ENCODE peak calls at places on chromosomes 13 and 19, in six cellular contexts. One of them, this sample, is unnamed.

GRCh38 chr19:53652476-53652875 is 20.7 kb downstream of the DPRX start:
- DNase-seq in fibroblast of lung: no peak
- DNase-seq in breast epithelium: no peak
- DNase-seq in spleen: no peak
- DNase-seq in thoracic aorta: no peak
- DNase-seq in gastrocnemius medialis: no peak
- DNase-seq in this sample: no peak

GRCh38 chr13:28754698-28755545 is 36.2 kb upstream of the SLC46A3 start:
- DNase-seq in breast epithelium: no peak
- DNase-seq in spleen: peak; percentile 77
- DNase-seq in thoracic aorta: no peak
- DNase-seq in fibroblast of lung: no peak
- DNase-seq in gastrocnemius medialis: no peak
- DNase-seq in this sample: no peak

GRCh38 chr13:78596701-78597550 is 6.4 kb downstream of the POU4F1 start:
- DNase-seq in fibroblast of lung: no peak
- DNase-seq in gastrocnemius medialis: no peak
- DNase-seq in breast epithelium: no peak
- DNase-seq in thoracic aorta: no peak
- DNase-seq in spleen: no peak
- DNase-seq in this sample: no peak

GRCh38 chr13:30805603-30806011 is 70.3 kb downstream of the ALOX5AP start:
- DNase-seq in breast epithelium: peak; percentile 94
- DNase-seq in gastrocnemius medialis: no peak
- DNase-seq in spleen: no peak
- DNase-seq in fibroblast of lung: peak; percentile 77
- DNase-seq in thoracic aorta: no peak
- DNase-seq in this sample: peak; percentile 11

GRCh38 chr19:40283414-40284250 is 1.5 kb downstream of the AKT2 start:
- DNase-seq in thoracic aorta: no peak
- DNase-seq in gastrocnemius medialis: no peak
- DNase-seq in spleen: peak; percentile 59
- DNase-seq in breast epithelium: no peak
- DNase-seq in fibroblast of lung: no peak
- DNase-seq in this sample: no peak

GRCh38 chr19:43423779-43424178 is 9.1 kb downstream of the TEX101 start:
- DNase-seq in gastrocnemius medialis: no peak
- DNase-seq in thoracic aorta: no peak
- DNase-seq in fibroblast of lung: no peak
- DNase-seq in spleen: no peak
- DNase-seq in breast epithelium: no peak
- DNase-seq in this sample: no peak

GRCh38 chr19:5934779-5935472 is 20.9 kb downstream of the CAPS start:
- DNase-seq in spleen: no peak
- DNase-seq in breast epithelium: no peak
- DNase-seq in thoracic aorta: no peak
- DNase-seq in gastrocnemius medialis: no peak
- DNase-seq in fibroblast of lung: peak; percentile 47
- DNase-seq in this sample: no peak

GRCh38 chr13:96636310-96636709 is 358.0 kb downstream of the OXGR1 start:
- DNase-seq in breast epithelium: no peak
- DNase-seq in fibroblast of lung: no peak
- DNase-seq in gastrocnemius medialis: no peak
- DNase-seq in spleen: no peak
- DNase-seq in thoracic aorta: no peak
- DNase-seq in this sample: no peak

GRCh38 chr13:56198350-56198749 is 942.4 kb upstream of the PRR20A start:
- DNase-seq in thoracic aorta: no peak
- DNase-seq in gastrocnemius medialis: no peak
- DNase-seq in breast epithelium: no peak
- DNase-seq in fibroblast of lung: no peak
- DNase-seq in spleen: no peak
- DNase-seq in this sample: no peak

GRCh38 chr19:49390131-49390977 is 2.3 kb downstream of the KASH5 start:
- DNase-seq in spleen: no peak
- DNase-seq in thoracic aorta: no peak
- DNase-seq in breast epithelium: no peak
- DNase-seq in fibroblast of lung: no peak
- DNase-seq in gastrocnemius medialis: no peak
- DNase-seq in this sample: no peak

GRCh38 chr19:31277516-31277915 is 71.7 kb downstream of the TSHZ3 start:
- DNase-seq in thoracic aorta: no peak
- DNase-seq in breast epithelium: no peak
- DNase-seq in fibroblast of lung: no peak
- DNase-seq in spleen: peak; percentile 61
- DNase-seq in gastrocnemius medialis: no peak
- DNase-seq in this sample: no peak

GRCh38 chr13:67076378-67076777 is 153.8 kb downstream of the PCDH9 start:
- DNase-seq in fibroblast of lung: peak; percentile 62
- DNase-seq in thoracic aorta: no peak
- DNase-seq in gastrocnemius medialis: no peak
- DNase-seq in breast epithelium: no peak
- DNase-seq in spleen: no peak
- DNase-seq in this sample: no peak

GRCh38 chr13:25927966-25928365 is 123.8 kb downstream of the SHISA2 start:
- DNase-seq in thoracic aorta: no peak
- DNase-seq in spleen: no peak
- DNase-seq in fibroblast of lung: peak; percentile 24
- DNase-seq in gastrocnemius medialis: no peak
- DNase-seq in breast epithelium: no peak
- DNase-seq in this sample: no peak

GRCh38 chr13:63088226-63088625 is 1672.6 kb upstream of the PCDH20 start:
- DNase-seq in gastrocnemius medialis: no peak
- DNase-seq in fibroblast of lung: peak; percentile 68
- DNase-seq in spleen: no peak
- DNase-seq in thoracic aorta: no peak
- DNase-seq in breast epithelium: no peak
- DNase-seq in this sample: no peak

GRCh38 chr13:76852991-76853390 is 33.2 kb downstream of the KCTD12 start:
- DNase-seq in thoracic aorta: no peak
- DNase-seq in spleen: no peak
- DNase-seq in gastrocnemius medialis: no peak
- DNase-seq in breast epithelium: peak; percentile 48
- DNase-seq in fibroblast of lung: peak; percentile 89
- DNase-seq in this sample: no peak

GRCh38 chr19:33366917-33367316 is 6.6 kb upstream of the CEBPG start:
- DNase-seq in breast epithelium: no peak
- DNase-seq in thoracic aorta: no peak
- DNase-seq in spleen: no peak
- DNase-seq in fibroblast of lung: no peak
- DNase-seq in gastrocnemius medialis: no peak
- DNase-seq in this sample: no peak

GRCh38 chr13:20814224-20814910 is 40.6 kb upstream of the EEF1AKMT1 start:
- DNase-seq in thoracic aorta: peak; percentile 69
- DNase-seq in fibroblast of lung: peak; percentile 95
- DNase-seq in spleen: no peak
- DNase-seq in breast epithelium: peak; percentile 61
- DNase-seq in gastrocnemius medialis: peak; percentile 95
- DNase-seq in this sample: peak; percentile 10

GRCh38 chr19:9962623-9963290 is 26.4 kb upstream of the OLFM2 start:
- DNase-seq in gastrocnemius medialis: no peak
- DNase-seq in thoracic aorta: no peak
- DNase-seq in fibroblast of lung: no peak
- DNase-seq in breast epithelium: no peak
- DNase-seq in spleen: no peak
- DNase-seq in this sample: no peak

GRCh38 chr19:49533551-49534488 is 6.0 kb downstream of the RCN3 start:
- DNase-seq in fibroblast of lung: peak; percentile 54
- DNase-seq in gastrocnemius medialis: peak; percentile 68
- DNase-seq in spleen: peak; percentile 94
- DNase-seq in thoracic aorta: no peak
- DNase-seq in breast epithelium: peak; percentile 63
- DNase-seq in this sample: peak; percentile 53

GRCh38 chr13:62209539-62209938 is 793.9 kb upstream of the PCDH20 start:
- DNase-seq in spleen: no peak
- DNase-seq in fibroblast of lung: no peak
- DNase-seq in breast epithelium: no peak
- DNase-seq in gastrocnemius medialis: no peak
- DNase-seq in thoracic aorta: no peak
- DNase-seq in this sample: no peak

GRCh38 chr13:98460519-98460918 is 116.4 kb downstream of the STK24 start:
- DNase-seq in fibroblast of lung: no peak
- DNase-seq in spleen: no peak
- DNase-seq in thoracic aorta: no peak
- DNase-seq in gastrocnemius medialis: no peak
- DNase-seq in breast epithelium: no peak
- DNase-seq in this sample: peak; percentile 60

DNA sequence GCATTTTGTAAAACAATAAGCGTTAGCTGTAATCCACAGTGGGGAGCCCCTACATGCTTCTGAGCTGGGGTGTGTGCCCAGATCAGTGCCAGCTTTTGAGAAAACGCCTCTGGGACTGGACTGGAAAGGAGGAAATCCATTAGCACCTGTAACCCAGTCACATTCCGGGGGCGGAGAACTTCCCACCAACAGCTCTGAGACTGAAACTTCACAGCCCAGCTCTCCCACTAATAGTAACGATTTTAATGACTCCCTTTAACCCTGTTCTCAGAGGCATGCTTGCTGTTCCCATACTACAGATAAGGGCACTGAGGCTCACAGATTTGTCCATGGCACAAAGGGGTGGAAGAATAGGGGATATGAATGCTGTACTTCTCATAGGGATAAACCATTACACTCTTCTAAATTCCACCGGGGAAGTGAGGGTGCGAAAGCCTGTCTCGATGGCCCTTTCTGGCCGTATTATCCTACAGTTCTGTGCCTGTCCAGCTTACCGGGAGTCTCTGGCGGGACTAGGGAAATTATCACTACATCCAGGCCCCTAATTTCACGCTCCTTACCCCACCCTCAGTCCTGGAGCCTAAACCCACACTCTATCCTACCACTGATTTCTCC is 815 bp downstream of the FBXO46 start:
- DNase-seq in spleen: no peak
- DNase-seq in thoracic aorta: no peak
- DNase-seq in gastrocnemius medialis: no peak
- DNase-seq in breast epithelium: no peak
- DNase-seq in fibroblast of lung: no peak
- DNase-seq in this sample: no peak
- H3K27ac ChIP-seq in spleen: peak overlapping the region; percentile 82
- H3K27ac ChIP-seq in thoracic aorta: no peak overlapping the region
- H3K27ac ChIP-seq in gastrocnemius medialis: peak overlapping the region; percentile 90
- H3K27ac ChIP-seq in breast epithelium: peak overlapping the region; percentile 91
- H3K27ac ChIP-seq in fibroblast of lung: peak overlapping the region; percentile 56
- H3K27ac ChIP-seq in this sample: no peak overlapping the region

GRCh38 chr19:58380037-58380735 is 644 bp downstream of the ZNF837 start:
- DNase-seq in spleen: no peak
- DNase-seq in breast epithelium: no peak
- DNase-seq in gastrocnemius medialis: no peak
- DNase-seq in thoracic aorta: no peak
- DNase-seq in fibroblast of lung: no peak
- DNase-seq in this sample: no peak
- TF ChIP-seq CTCF in spleen: no peak
- TF ChIP-seq CTCF in breast epithelium: no peak
- TF ChIP-seq CTCF in gastrocnemius medialis: no peak
- TF ChIP-seq CTCF in thoracic aorta: no peak
- TF ChIP-seq CTCF in fibroblast of lung: no peak
- TF ChIP-seq CTCF in this sample: peak; percentile 19

GRCh38 chr19:3981736-3982681 is 3.3 kb downstream of the EEF2 start:
- DNase-seq in breast epithelium: peak; percentile 24
- DNase-seq in thoracic aorta: no peak
- DNase-seq in spleen: peak; percentile 71
- DNase-seq in fibroblast of lung: no peak
- DNase-seq in gastrocnemius medialis: no peak
- DNase-seq in this sample: no peak

GRCh38 chr19:3983936-3984583 is 1.2 kb downstream of the EEF2 start:
- DNase-seq in spleen: peak; percentile 87
- DNase-seq in gastrocnemius medialis: peak; percentile 79
- DNase-seq in breast epithelium: peak; percentile 47
- DNase-seq in fibroblast of lung: peak; percentile 36
- DNase-seq in thoracic aorta: no peak
- DNase-seq in this sample: no peak

GRCh38 chr19:3983542-3983914 is 1.7 kb downstream of the EEF2 start:
- DNase-seq in fibroblast of lung: no peak
- DNase-seq in breast epithelium: peak; percentile 17
- DNase-seq in spleen: no peak
- DNase-seq in gastrocnemius medialis: no peak
- DNase-seq in thoracic aorta: no peak
- DNase-seq in this sample: no peak

GRCh38 chr19:3981373-3981735 is 3.9 kb downstream of the EEF2 start:
- DNase-seq in spleen: no peak
- DNase-seq in fibroblast of lung: no peak
- DNase-seq in breast epithelium: peak; percentile 17
- DNase-seq in thoracic aorta: no peak
- DNase-seq in gastrocnemius medialis: no peak
- DNase-seq in this sample: no peak

DNA sequence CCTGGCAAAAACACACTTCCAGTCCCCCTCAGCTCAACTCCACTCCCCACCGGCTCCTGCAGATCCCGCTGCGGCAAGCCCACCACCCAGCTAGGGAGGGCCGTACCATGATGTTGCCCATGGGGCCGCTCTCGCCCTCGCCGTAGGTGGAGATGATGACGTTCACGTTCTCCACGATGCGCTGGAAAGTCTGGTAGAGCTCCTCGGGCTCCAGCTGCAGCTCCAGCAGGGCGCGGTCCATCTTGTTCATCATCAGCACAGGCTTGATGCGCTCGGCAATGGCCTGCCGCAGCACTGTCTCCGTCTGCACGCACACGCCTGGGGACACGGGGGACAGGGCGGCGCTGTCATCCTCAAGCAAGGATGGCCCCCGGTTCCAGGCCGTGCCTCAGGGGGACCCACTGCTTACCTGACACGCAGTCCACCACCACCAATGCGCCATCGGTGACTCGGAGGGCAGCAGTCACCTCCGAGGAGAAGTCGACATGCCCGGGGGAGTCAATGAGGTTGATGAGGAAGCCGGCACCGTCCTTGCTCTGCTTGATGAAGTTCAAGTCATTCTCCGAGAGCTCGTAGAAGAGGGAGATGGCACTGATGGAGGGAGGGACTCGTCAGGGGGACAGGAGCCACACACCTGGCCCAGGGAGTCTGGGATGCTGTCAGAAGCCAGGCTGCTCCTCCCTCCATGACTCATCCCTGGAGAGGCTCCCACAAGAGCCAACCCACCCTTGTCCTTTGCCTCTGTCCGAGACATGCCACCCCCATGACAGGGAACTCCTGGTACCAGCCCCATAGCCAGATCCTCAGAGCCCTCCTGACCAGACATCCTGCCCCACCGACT is 2.3 kb downstream of the EEF2 start:
- DNase-seq in gastrocnemius medialis: peak; percentile 84
- DNase-seq in fibroblast of lung: peak; percentile 71
- DNase-seq in thoracic aorta: no peak
- DNase-seq in breast epithelium: peak; percentile 41
- DNase-seq in spleen: peak; percentile 79
- DNase-seq in this sample: no peak
- H3K4me3 ChIP-seq in gastrocnemius medialis: no peak overlapping the region
- H3K4me3 ChIP-seq in fibroblast of lung: peak overlapping the region; percentile 91
- H3K4me3 ChIP-seq in thoracic aorta: peak overlapping the region; percentile 86
- H3K4me3 ChIP-seq in breast epithelium: no peak overlapping the region
- H3K4me3 ChIP-seq in spleen: peak overlapping the region; percentile 80
- H3K4me3 ChIP-seq in this sample: peak overlapping the region; percentile 85

DNA sequence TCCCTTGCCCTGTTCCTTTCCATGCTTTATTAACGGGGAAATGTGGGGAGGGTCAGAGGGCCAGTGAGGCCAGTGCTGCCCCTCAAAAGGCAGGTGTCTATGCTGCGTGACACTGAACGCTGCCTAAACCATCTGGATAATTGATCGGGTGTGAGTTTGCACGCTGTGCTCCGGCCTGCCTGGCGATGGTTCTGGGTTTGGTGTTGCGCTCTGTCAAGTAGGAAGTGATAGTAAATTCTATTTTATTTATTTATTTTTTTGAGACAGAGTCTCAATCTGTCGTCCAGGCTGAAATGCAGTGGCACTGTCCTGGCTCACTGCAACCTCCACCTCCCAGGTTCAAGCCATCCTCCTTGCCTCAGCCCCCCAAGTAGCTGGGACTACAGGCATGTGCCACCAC is 86.5 kb downstream of the ATP11A start:
- DNase-seq in breast epithelium: no peak
- DNase-seq in fibroblast of lung: no peak
- DNase-seq in thoracic aorta: no peak
- DNase-seq in gastrocnemius medialis: no peak
- DNase-seq in spleen: no peak
- DNase-seq in this sample: no peak
- H3K27ac ChIP-seq in breast epithelium: no peak overlapping the region
- H3K27ac ChIP-seq in fibroblast of lung: no peak overlapping the region
- H3K27ac ChIP-seq in thoracic aorta: no peak overlapping the region
- H3K27ac ChIP-seq in gastrocnemius medialis: no peak overlapping the region
- H3K27ac ChIP-seq in spleen: no peak overlapping the region
- H3K27ac ChIP-seq in this sample: no peak overlapping the region

This sample was measured in dorsolateral prefrontal cortex.